ENCODE peak calls at places on chromosomes 12 and 14, in four cellular contexts. One of them, this sample, is unnamed. For H3K9me3, the result is how much of the 10 kb centered on the place peaks cover.

GRCh38 chr12:15772405-15773018 is 16.7 kb downstream of the EPS8 start:
- DNase-seq in heart left ventricle: no peak
- DNase-seq in OCI-LY7: peak
- DNase-seq in ovary: no peak
- DNase-seq in this sample: no peak

GRCh38 chr14:85531594-85532391 is 1.8 kb downstream of the FLRT2 start:
- DNase-seq in heart left ventricle: peak
- DNase-seq in ovary: peak
- DNase-seq in OCI-LY7: no peak
- DNase-seq in this sample: peak

GRCh38 chr12:107327783-107328182 is 234.4 kb upstream of the CRY1 start:
- DNase-seq in OCI-LY7: no peak
- DNase-seq in heart left ventricle: no peak
- DNase-seq in ovary: no peak
- DNase-seq in this sample: no peak

GRCh38 chr12:56206373-56207166 is 15.2 kb downstream of the RNF41 start:
- DNase-seq in OCI-LY7: peak
- DNase-seq in heart left ventricle: peak
- DNase-seq in ovary: peak
- DNase-seq in this sample: peak

GRCh38 chr14:54338696-54339317 is 58.0 kb upstream of the CDKN3 start:
- DNase-seq in ovary: no peak
- DNase-seq in heart left ventricle: no peak
- DNase-seq in OCI-LY7: no peak
- DNase-seq in this sample: no peak

GRCh38 chr14:71651228-71651627 is 281.0 kb upstream of the RGS6 start:
- DNase-seq in heart left ventricle: no peak
- DNase-seq in ovary: no peak
- DNase-seq in OCI-LY7: no peak
- DNase-seq in this sample: no peak

GRCh38 chr14:38391334-38391733 is 135.4 kb upstream of the CLEC14A start:
- DNase-seq in OCI-LY7: no peak
- DNase-seq in ovary: no peak
- DNase-seq in heart left ventricle: no peak
- DNase-seq in this sample: no peak

GRCh38 chr12:24012528-24012927 is 63.1 kb upstream of the SOX5 start:
- DNase-seq in ovary: no peak
- DNase-seq in heart left ventricle: no peak
- DNase-seq in OCI-LY7: no peak
- DNase-seq in this sample: no peak

GRCh38 chr12:12336049-12336411 is 14.0 kb downstream of the MANSC1 start:
- DNase-seq in ovary: no peak
- DNase-seq in heart left ventricle: no peak
- DNase-seq in OCI-LY7: no peak
- DNase-seq in this sample: no peak

GRCh38 chr14:51304428-51304827 is 64.4 kb downstream of the TMX1 start:
- DNase-seq in heart left ventricle: no peak
- DNase-seq in ovary: no peak
- DNase-seq in OCI-LY7: no peak
- DNase-seq in this sample: no peak
- H3K27ac ChIP-seq in heart left ventricle: no peak
- H3K27ac ChIP-seq in ovary: no peak
- H3K27ac ChIP-seq in OCI-LY7: no peak
- H3K27ac ChIP-seq in this sample: no peak

DNA sequence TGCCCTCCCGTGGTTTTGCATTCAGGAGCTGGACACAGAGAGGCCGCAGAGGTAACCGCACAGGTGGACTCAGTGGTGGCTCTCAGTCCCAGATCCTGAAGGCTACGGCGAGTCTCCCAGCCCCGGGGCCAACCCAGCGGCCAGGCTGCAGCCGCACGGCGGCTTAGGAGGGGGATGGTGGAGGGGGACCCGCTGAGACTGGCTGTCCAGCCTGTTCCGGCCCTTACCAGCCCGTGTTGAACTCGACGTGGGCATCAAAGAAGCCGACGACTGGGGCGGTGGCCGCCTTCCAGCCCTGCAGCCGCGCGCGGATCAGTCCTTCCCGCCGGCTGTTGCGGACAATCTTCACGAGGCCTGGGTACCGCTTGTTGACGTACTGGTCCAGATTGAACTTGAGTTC is 68.7 kb downstream of the GALNT9 start:
- DNase-seq in ovary: no peak
- DNase-seq in heart left ventricle: no peak
- DNase-seq in OCI-LY7: no peak
- DNase-seq in this sample: no peak
- H3K9me3 ChIP-seq in ovary: under half
- H3K9me3 ChIP-seq in heart left ventricle: under half
- H3K9me3 ChIP-seq in OCI-LY7: under half
- H3K9me3 ChIP-seq in this sample: under half

DNA sequence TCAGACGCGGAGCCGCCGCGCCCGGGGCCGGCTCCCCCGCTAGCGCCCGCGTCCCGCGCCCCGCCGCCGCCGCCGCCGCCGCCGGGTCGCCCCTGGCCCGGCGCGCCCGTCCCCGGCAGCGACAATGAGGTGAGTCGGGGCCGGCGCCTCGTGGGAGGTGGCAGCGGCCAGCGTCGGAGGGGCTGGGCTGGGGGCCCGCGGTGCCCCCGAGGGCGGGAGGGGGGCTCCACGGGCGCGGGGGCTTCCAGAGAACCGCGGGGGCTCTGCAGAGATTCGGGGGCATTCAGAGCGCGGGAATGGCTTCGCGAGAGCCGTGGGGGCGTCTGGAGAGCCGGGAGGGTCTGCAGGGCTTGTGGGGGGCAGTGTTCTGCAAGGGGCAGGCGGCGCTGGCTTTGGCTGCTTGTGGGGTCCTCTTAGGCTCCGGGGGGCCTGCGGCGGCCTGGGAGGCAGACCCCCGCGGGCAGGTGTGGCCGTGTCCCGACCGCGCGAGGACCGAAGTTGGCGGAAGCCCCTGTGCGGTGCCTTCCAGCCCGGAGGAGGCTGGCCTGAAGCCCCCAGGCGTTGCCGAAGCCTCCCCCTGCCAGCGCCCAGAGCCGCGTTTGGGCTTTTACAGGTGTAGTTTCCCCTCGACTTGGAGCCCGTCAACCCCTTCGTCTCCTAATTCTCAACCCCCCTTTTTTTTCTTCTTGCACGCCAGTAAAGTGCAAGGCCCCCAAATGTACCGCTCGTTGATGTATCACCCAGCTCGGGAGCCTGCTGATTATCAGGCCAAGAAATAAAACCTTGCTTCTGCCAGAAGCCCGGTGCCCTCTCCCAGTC is 93.1 kb upstream of the EVL start:
- DNase-seq in ovary: peak
- DNase-seq in heart left ventricle: no peak
- DNase-seq in OCI-LY7: peak
- DNase-seq in this sample: no peak
- H3K27ac ChIP-seq in ovary: peak
- H3K27ac ChIP-seq in heart left ventricle: peak
- H3K27ac ChIP-seq in OCI-LY7: no peak
- H3K27ac ChIP-seq in this sample: peak

GRCh38 chr12:126095748-126096510 is 1030.7 kb downstream of the AACS start:
- DNase-seq in OCI-LY7: no peak
- DNase-seq in ovary: no peak
- DNase-seq in heart left ventricle: no peak
- DNase-seq in this sample: no peak
- H3K9me3 ChIP-seq in OCI-LY7: under half
- H3K9me3 ChIP-seq in ovary: under half
- H3K9me3 ChIP-seq in heart left ventricle: under half
- H3K9me3 ChIP-seq in this sample: under half

This sample was measured in psoas muscle.